ENCODE peak calls at places on chromosomes 3 and 15, in nine cellular contexts. One of them, this sample, is unnamed.

GRCh38 chr15:85623648-85624047 is 171.1 kb downstream of the KLHL25 start:
- DNase-seq in adipocyte: peak
- DNase-seq in GDM1: peak
- DNase-seq in stimulated activated naive CD8-positive, alpha-beta T cell treated with anti-CD3 and anti-CD28 coated beads, Interleukin-15, Interleukin-2, amounts not matched to agents 100 U/mL and 50 U/mL, for 24 hours: no peak
- DNase-seq in ACHN: no peak
- DNase-seq in left cardiac atrium: no peak
- DNase-seq in GM23338: no peak
- DNase-seq in stimulated activated CD8-positive, alpha-beta memory T cell treated with anti-CD3 and anti-CD28 coated beads, Interleukin-7, amount 100 ng/mL, for 4 hours: no peak
- DNase-seq in activated B cell treated with CpG ODN at 0.5 μM for 24 hours: no peak
- DNase-seq in this sample: no peak

GRCh38 chr15:81024891-81025290 is 24.2 kb downstream of the TLNRD1 start:
- DNase-seq in left cardiac atrium: no peak
- DNase-seq in stimulated activated naive CD8-positive, alpha-beta T cell treated with anti-CD3 and anti-CD28 coated beads, Interleukin-15, Interleukin-2, amounts not matched to agents 100 U/mL and 50 U/mL, for 24 hours: no peak
- DNase-seq in adipocyte: peak
- DNase-seq in GDM1: no peak
- DNase-seq in ACHN: no peak
- DNase-seq in GM23338: no peak
- DNase-seq in activated B cell treated with CpG ODN at 0.5 μM for 24 hours: no peak
- DNase-seq in stimulated activated CD8-positive, alpha-beta memory T cell treated with anti-CD3 and anti-CD28 coated beads, Interleukin-7, amount 100 ng/mL, for 4 hours: no peak
- DNase-seq in this sample: no peak

GRCh38 chr3:170306015-170306414 is 51.5 kb upstream of the SKIL start:
- DNase-seq in GM23338: no peak
- DNase-seq in adipocyte: no peak
- DNase-seq in ACHN: no peak
- DNase-seq in activated B cell treated with CpG ODN at 0.5 μM for 24 hours: no peak
- DNase-seq in stimulated activated CD8-positive, alpha-beta memory T cell treated with anti-CD3 and anti-CD28 coated beads, Interleukin-7, amount 100 ng/mL, for 4 hours: no peak
- DNase-seq in GDM1: no peak
- DNase-seq in stimulated activated naive CD8-positive, alpha-beta T cell treated with anti-CD3 and anti-CD28 coated beads, Interleukin-15, Interleukin-2, amounts not matched to agents 100 U/mL and 50 U/mL, for 24 hours: no peak
- DNase-seq in left cardiac atrium: no peak
- DNase-seq in this sample: no peak

GRCh38 chr3:155424041-155424605 is 130.6 kb upstream of the STRIT1 start:
- DNase-seq in GDM1: no peak
- DNase-seq in activated B cell treated with CpG ODN at 0.5 μM for 24 hours: no peak
- DNase-seq in adipocyte: peak
- DNase-seq in stimulated activated CD8-positive, alpha-beta memory T cell treated with anti-CD3 and anti-CD28 coated beads, Interleukin-7, amount 100 ng/mL, for 4 hours: no peak
- DNase-seq in ACHN: no peak
- DNase-seq in left cardiac atrium: no peak
- DNase-seq in GM23338: no peak
- DNase-seq in stimulated activated naive CD8-positive, alpha-beta T cell treated with anti-CD3 and anti-CD28 coated beads, Interleukin-15, Interleukin-2, amounts not matched to agents 100 U/mL and 50 U/mL, for 24 hours: no peak
- DNase-seq in this sample: peak

GRCh38 chr15:99963096-99963825 is 230.0 kb upstream of the LYSMD4 start:
- DNase-seq in ACHN: peak
- DNase-seq in stimulated activated naive CD8-positive, alpha-beta T cell treated with anti-CD3 and anti-CD28 coated beads, Interleukin-15, Interleukin-2, amounts not matched to agents 100 U/mL and 50 U/mL, for 24 hours: no peak
- DNase-seq in stimulated activated CD8-positive, alpha-beta memory T cell treated with anti-CD3 and anti-CD28 coated beads, Interleukin-7, amount 100 ng/mL, for 4 hours: no peak
- DNase-seq in GM23338: no peak
- DNase-seq in activated B cell treated with CpG ODN at 0.5 μM for 24 hours: no peak
- DNase-seq in GDM1: no peak
- DNase-seq in adipocyte: peak
- DNase-seq in left cardiac atrium: no peak
- DNase-seq in this sample: no peak

GRCh38 chr3:72492240-72492639 is 356.0 kb downstream of the SHQ1 start:
- DNase-seq in left cardiac atrium: peak
- DNase-seq in GDM1: no peak
- DNase-seq in stimulated activated CD8-positive, alpha-beta memory T cell treated with anti-CD3 and anti-CD28 coated beads, Interleukin-7, amount 100 ng/mL, for 4 hours: no peak
- DNase-seq in adipocyte: peak
- DNase-seq in activated B cell treated with CpG ODN at 0.5 μM for 24 hours: no peak
- DNase-seq in ACHN: peak
- DNase-seq in stimulated activated naive CD8-positive, alpha-beta T cell treated with anti-CD3 and anti-CD28 coated beads, Interleukin-15, Interleukin-2, amounts not matched to agents 100 U/mL and 50 U/mL, for 24 hours: no peak
- DNase-seq in GM23338: no peak
- DNase-seq in this sample: no peak

GRCh38 chr15:33515121-33515520 is 204.4 kb downstream of the RYR3 start:
- DNase-seq in GM23338: no peak
- DNase-seq in GDM1: no peak
- DNase-seq in adipocyte: no peak
- DNase-seq in activated B cell treated with CpG ODN at 0.5 μM for 24 hours: no peak
- DNase-seq in ACHN: no peak
- DNase-seq in stimulated activated naive CD8-positive, alpha-beta T cell treated with anti-CD3 and anti-CD28 coated beads, Interleukin-15, Interleukin-2, amounts not matched to agents 100 U/mL and 50 U/mL, for 24 hours: no peak
- DNase-seq in left cardiac atrium: no peak
- DNase-seq in stimulated activated CD8-positive, alpha-beta memory T cell treated with anti-CD3 and anti-CD28 coated beads, Interleukin-7, amount 100 ng/mL, for 4 hours: no peak
- DNase-seq in this sample: no peak

GRCh38 chr3:114214542-114215341 is 22.6 kb downstream of the ZNF80 start:
- DNase-seq in stimulated activated naive CD8-positive, alpha-beta T cell treated with anti-CD3 and anti-CD28 coated beads, Interleukin-15, Interleukin-2, amounts not matched to agents 100 U/mL and 50 U/mL, for 24 hours: no peak
- DNase-seq in activated B cell treated with CpG ODN at 0.5 μM for 24 hours: no peak
- DNase-seq in ACHN: no peak
- DNase-seq in adipocyte: no peak
- DNase-seq in stimulated activated CD8-positive, alpha-beta memory T cell treated with anti-CD3 and anti-CD28 coated beads, Interleukin-7, amount 100 ng/mL, for 4 hours: peak
- DNase-seq in left cardiac atrium: no peak
- DNase-seq in GM23338: peak
- DNase-seq in GDM1: no peak
- DNase-seq in this sample: peak

GRCh38 chr3:112774293-112774926 is 72.3 kb downstream of the CD200R1L start:
- DNase-seq in left cardiac atrium: no peak
- DNase-seq in activated B cell treated with CpG ODN at 0.5 μM for 24 hours: no peak
- DNase-seq in ACHN: no peak
- DNase-seq in stimulated activated naive CD8-positive, alpha-beta T cell treated with anti-CD3 and anti-CD28 coated beads, Interleukin-15, Interleukin-2, amounts not matched to agents 100 U/mL and 50 U/mL, for 24 hours: no peak
- DNase-seq in adipocyte: peak
- DNase-seq in GM23338: no peak
- DNase-seq in stimulated activated CD8-positive, alpha-beta memory T cell treated with anti-CD3 and anti-CD28 coated beads, Interleukin-7, amount 100 ng/mL, for 4 hours: no peak
- DNase-seq in GDM1: no peak
- DNase-seq in this sample: no peak

GRCh38 chr3:150177673-150178378 is 207.1 kb upstream of the PFN2 start:
- DNase-seq in GDM1: no peak
- DNase-seq in activated B cell treated with CpG ODN at 0.5 μM for 24 hours: no peak
- DNase-seq in adipocyte: peak
- DNase-seq in stimulated activated CD8-positive, alpha-beta memory T cell treated with anti-CD3 and anti-CD28 coated beads, Interleukin-7, amount 100 ng/mL, for 4 hours: no peak
- DNase-seq in GM23338: no peak
- DNase-seq in ACHN: peak
- DNase-seq in stimulated activated naive CD8-positive, alpha-beta T cell treated with anti-CD3 and anti-CD28 coated beads, Interleukin-15, Interleukin-2, amounts not matched to agents 100 U/mL and 50 U/mL, for 24 hours: no peak
- DNase-seq in left cardiac atrium: no peak
- DNase-seq in this sample: no peak

GRCh38 chr3:129518048-129518570 is 10.3 kb upstream of the RHO start:
- DNase-seq in stimulated activated naive CD8-positive, alpha-beta T cell treated with anti-CD3 and anti-CD28 coated beads, Interleukin-15, Interleukin-2, amounts not matched to agents 100 U/mL and 50 U/mL, for 24 hours: no peak
- DNase-seq in activated B cell treated with CpG ODN at 0.5 μM for 24 hours: no peak
- DNase-seq in ACHN: no peak
- DNase-seq in adipocyte: no peak
- DNase-seq in GDM1: no peak
- DNase-seq in stimulated activated CD8-positive, alpha-beta memory T cell treated with anti-CD3 and anti-CD28 coated beads, Interleukin-7, amount 100 ng/mL, for 4 hours: no peak
- DNase-seq in left cardiac atrium: no peak
- DNase-seq in GM23338: no peak
- DNase-seq in this sample: no peak

GRCh38 chr15:40354408-40355171 is 3.4 kb upstream of the DISP2 start:
- DNase-seq in GM23338: peak
- DNase-seq in left cardiac atrium: no peak
- DNase-seq in ACHN: peak
- DNase-seq in GDM1: no peak
- DNase-seq in activated B cell treated with CpG ODN at 0.5 μM for 24 hours: no peak
- DNase-seq in adipocyte: peak
- DNase-seq in stimulated activated naive CD8-positive, alpha-beta T cell treated with anti-CD3 and anti-CD28 coated beads, Interleukin-15, Interleukin-2, amounts not matched to agents 100 U/mL and 50 U/mL, for 24 hours: no peak
- DNase-seq in stimulated activated CD8-positive, alpha-beta memory T cell treated with anti-CD3 and anti-CD28 coated beads, Interleukin-7, amount 100 ng/mL, for 4 hours: no peak
- DNase-seq in this sample: peak

GRCh38 chr15:46304320-46304719 is 669.5 kb downstream of the SQOR start:
- DNase-seq in stimulated activated CD8-positive, alpha-beta memory T cell treated with anti-CD3 and anti-CD28 coated beads, Interleukin-7, amount 100 ng/mL, for 4 hours: no peak
- DNase-seq in stimulated activated naive CD8-positive, alpha-beta T cell treated with anti-CD3 and anti-CD28 coated beads, Interleukin-15, Interleukin-2, amounts not matched to agents 100 U/mL and 50 U/mL, for 24 hours: no peak
- DNase-seq in left cardiac atrium: no peak
- DNase-seq in GDM1: no peak
- DNase-seq in GM23338: peak
- DNase-seq in ACHN: peak
- DNase-seq in activated B cell treated with CpG ODN at 0.5 μM for 24 hours: no peak
- DNase-seq in adipocyte: no peak
- DNase-seq in this sample: peak

GRCh38 chr3:48852151-48852550 is 4.5 kb upstream of the PRKAR2A start:
- DNase-seq in stimulated activated naive CD8-positive, alpha-beta T cell treated with anti-CD3 and anti-CD28 coated beads, Interleukin-15, Interleukin-2, amounts not matched to agents 100 U/mL and 50 U/mL, for 24 hours: no peak
- DNase-seq in stimulated activated CD8-positive, alpha-beta memory T cell treated with anti-CD3 and anti-CD28 coated beads, Interleukin-7, amount 100 ng/mL, for 4 hours: no peak
- DNase-seq in ACHN: no peak
- DNase-seq in GDM1: no peak
- DNase-seq in adipocyte: no peak
- DNase-seq in GM23338: no peak
- DNase-seq in activated B cell treated with CpG ODN at 0.5 μM for 24 hours: no peak
- DNase-seq in left cardiac atrium: no peak
- DNase-seq in this sample: no peak

GRCh38 chr3:55416381-55416821 is 70.7 kb downstream of the WNT5A start:
- DNase-seq in adipocyte: peak
- DNase-seq in ACHN: peak
- DNase-seq in GM23338: no peak
- DNase-seq in GDM1: no peak
- DNase-seq in left cardiac atrium: no peak
- DNase-seq in stimulated activated CD8-positive, alpha-beta memory T cell treated with anti-CD3 and anti-CD28 coated beads, Interleukin-7, amount 100 ng/mL, for 4 hours: no peak
- DNase-seq in stimulated activated naive CD8-positive, alpha-beta T cell treated with anti-CD3 and anti-CD28 coated beads, Interleukin-15, Interleukin-2, amounts not matched to agents 100 U/mL and 50 U/mL, for 24 hours: no peak
- DNase-seq in activated B cell treated with CpG ODN at 0.5 μM for 24 hours: no peak
- DNase-seq in this sample: no peak

GRCh38 chr15:72136170-72137051 is 18.2 kb downstream of the SENP8 start:
- DNase-seq in left cardiac atrium: no peak
- DNase-seq in adipocyte: no peak
- DNase-seq in stimulated activated CD8-positive, alpha-beta memory T cell treated with anti-CD3 and anti-CD28 coated beads, Interleukin-7, amount 100 ng/mL, for 4 hours: no peak
- DNase-seq in GDM1: no peak
- DNase-seq in ACHN: no peak
- DNase-seq in GM23338: no peak
- DNase-seq in stimulated activated naive CD8-positive, alpha-beta T cell treated with anti-CD3 and anti-CD28 coated beads, Interleukin-15, Interleukin-2, amounts not matched to agents 100 U/mL and 50 U/mL, for 24 hours: no peak
- DNase-seq in activated B cell treated with CpG ODN at 0.5 μM for 24 hours: no peak
- DNase-seq in this sample: no peak

GRCh38 chr15:69390575-69390974 is 23.6 kb upstream of the KIF23 start:
- DNase-seq in stimulated activated naive CD8-positive, alpha-beta T cell treated with anti-CD3 and anti-CD28 coated beads, Interleukin-15, Interleukin-2, amounts not matched to agents 100 U/mL and 50 U/mL, for 24 hours: no peak
- DNase-seq in stimulated activated CD8-positive, alpha-beta memory T cell treated with anti-CD3 and anti-CD28 coated beads, Interleukin-7, amount 100 ng/mL, for 4 hours: no peak
- DNase-seq in GDM1: no peak
- DNase-seq in left cardiac atrium: no peak
- DNase-seq in GM23338: no peak
- DNase-seq in adipocyte: peak
- DNase-seq in activated B cell treated with CpG ODN at 0.5 μM for 24 hours: no peak
- DNase-seq in ACHN: peak
- DNase-seq in this sample: no peak

GRCh38 chr15:25736451-25736850 is 126.7 kb downstream of the ATP10A start:
- DNase-seq in left cardiac atrium: no peak
- DNase-seq in GDM1: no peak
- DNase-seq in activated B cell treated with CpG ODN at 0.5 μM for 24 hours: no peak
- DNase-seq in stimulated activated CD8-positive, alpha-beta memory T cell treated with anti-CD3 and anti-CD28 coated beads, Interleukin-7, amount 100 ng/mL, for 4 hours: no peak
- DNase-seq in ACHN: no peak
- DNase-seq in adipocyte: peak
- DNase-seq in GM23338: no peak
- DNase-seq in stimulated activated naive CD8-positive, alpha-beta T cell treated with anti-CD3 and anti-CD28 coated beads, Interleukin-15, Interleukin-2, amounts not matched to agents 100 U/mL and 50 U/mL, for 24 hours: no peak
- DNase-seq in this sample: no peak

GRCh38 chr3:56025316-56025715 is 443.0 kb downstream of the ERC2 start:
- DNase-seq in GM23338: no peak
- DNase-seq in left cardiac atrium: no peak
- DNase-seq in GDM1: no peak
- DNase-seq in stimulated activated CD8-positive, alpha-beta memory T cell treated with anti-CD3 and anti-CD28 coated beads, Interleukin-7, amount 100 ng/mL, for 4 hours: no peak
- DNase-seq in ACHN: no peak
- DNase-seq in stimulated activated naive CD8-positive, alpha-beta T cell treated with anti-CD3 and anti-CD28 coated beads, Interleukin-15, Interleukin-2, amounts not matched to agents 100 U/mL and 50 U/mL, for 24 hours: no peak
- DNase-seq in activated B cell treated with CpG ODN at 0.5 μM for 24 hours: no peak
- DNase-seq in adipocyte: no peak
- DNase-seq in this sample: no peak

GRCh38 chr3:20930034-20930433 is 744.0 kb upstream of the SGO1 start:
- DNase-seq in adipocyte: peak
- DNase-seq in ACHN: peak
- DNase-seq in GM23338: peak
- DNase-seq in stimulated activated naive CD8-positive, alpha-beta T cell treated with anti-CD3 and anti-CD28 coated beads, Interleukin-15, Interleukin-2, amounts not matched to agents 100 U/mL and 50 U/mL, for 24 hours: no peak
- DNase-seq in stimulated activated CD8-positive, alpha-beta memory T cell treated with anti-CD3 and anti-CD28 coated beads, Interleukin-7, amount 100 ng/mL, for 4 hours: no peak
- DNase-seq in left cardiac atrium: no peak
- DNase-seq in GDM1: no peak
- DNase-seq in activated B cell treated with CpG ODN at 0.5 μM for 24 hours: no peak
- DNase-seq in this sample: peak

GRCh38 chr15:90957791-90958190 is 3.1 kb downstream of the RCCD1 start:
- DNase-seq in left cardiac atrium: no peak
- DNase-seq in stimulated activated naive CD8-positive, alpha-beta T cell treated with anti-CD3 and anti-CD28 coated beads, Interleukin-15, Interleukin-2, amounts not matched to agents 100 U/mL and 50 U/mL, for 24 hours: no peak
- DNase-seq in stimulated activated CD8-positive, alpha-beta memory T cell treated with anti-CD3 and anti-CD28 coated beads, Interleukin-7, amount 100 ng/mL, for 4 hours: no peak
- DNase-seq in ACHN: no peak
- DNase-seq in GDM1: no peak
- DNase-seq in adipocyte: no peak
- DNase-seq in GM23338: no peak
- DNase-seq in activated B cell treated with CpG ODN at 0.5 μM for 24 hours: no peak
- DNase-seq in this sample: no peak

GRCh38 chr15:48145923-48146322 is 25.1 kb downstream of the SLC24A5 start:
- DNase-seq in adipocyte: peak
- DNase-seq in GM23338: no peak
- DNase-seq in GDM1: no peak
- DNase-seq in ACHN: no peak
- DNase-seq in left cardiac atrium: no peak
- DNase-seq in activated B cell treated with CpG ODN at 0.5 μM for 24 hours: no peak
- DNase-seq in stimulated activated CD8-positive, alpha-beta memory T cell treated with anti-CD3 and anti-CD28 coated beads, Interleukin-7, amount 100 ng/mL, for 4 hours: no peak
- DNase-seq in stimulated activated naive CD8-positive, alpha-beta T cell treated with anti-CD3 and anti-CD28 coated beads, Interleukin-15, Interleukin-2, amounts not matched to agents 100 U/mL and 50 U/mL, for 24 hours: no peak
- DNase-seq in this sample: no peak